ENCODE peak calls at places on chromosomes 2 and 18, in eight cellular contexts. E is SK-N-DZ; N is pancreas; T is NCI-H1436; S is psoas muscle; V is HCT116; A is cardiac muscle cell; G is activated CD8-positive, alpha-beta T cell treated with anti-CD3 and anti-CD28 coated beads, Interleukin-2, amount 10 ng/mL, durations not matched to agents 7 days and 5 days. L is an unnamed sample.

GRCh38 chr18:49013961-49014604 is 63.3 kb upstream of the SMAD7 start:
- DNase-seq in N (no peak), E (no peak), A (no peak), V (no peak), T (no peak), S (no peak), G (no peak), L (no peak)

GRCh38 chr2:112160591-112161250 is 22.5 kb downstream of the FBLN7 start:
- DNase-seq in T (no peak), V (no peak), S (no peak), A (no peak), E (no peak), N (no peak), G (no peak), L (no peak)

GRCh38 chr2:112048887-112049286 is 6.2 kb upstream of the TMEM87B start:
- DNase-seq in V (peak; percentile 59), N (no peak), E (peak; percentile 66), S (no peak), T (peak; percentile 14), A (peak; percentile 78), G (peak; percentile 45), L (peak; percentile 84)

GRCh38 chr18:23949863-23950262 is 64.7 kb upstream of the TTC39C start:
- DNase-seq in A (no peak), S (no peak), T (no peak), V (no peak), E (no peak), N (no peak), G (no peak), L (no peak)

GRCh38 chr2:96353032-96353561 is 17.5 kb downstream of the NCAPH start:
- DNase-seq in V (no peak), N (no peak), E (no peak), T (no peak), A (no peak), S (peak; percentile 73), G (no peak), L (no peak)

GRCh38 chr2:184030245-184030644 is 568.1 kb upstream of the ZNF804A start:
- DNase-seq in T (no peak), V (no peak), G (no peak), E (peak; percentile 17), A (no peak), N (no peak), S (no peak), L (no peak)

GRCh38 chr2:182554950-182555349 is 128.1 kb upstream of the PDE1A start:
- DNase-seq in T (no peak), N (no peak), A (no peak), V (no peak), E (peak; percentile 69), S (no peak), G (no peak), L (no peak)

GRCh38 chr2:145228506-145228905 is 708.6 kb upstream of the ZEB2 start:
- DNase-seq in V (no peak), E (peak; percentile 94), G (no peak), S (no peak), N (no peak), T (no peak), A (peak; percentile 13), L (no peak)

GRCh38 chr2:159124931-159125467 is 156.6 kb downstream of the TANC1 start:
- DNase-seq in S (no peak), V (no peak), E (peak; percentile 22), A (no peak), N (no peak), G (no peak), T (no peak), L (peak; percentile 74)

GRCh38 chr18:44914028-44914427 is 233.3 kb downstream of the SETBP1 start:
- DNase-seq in A (no peak), G (no peak), N (no peak), V (no peak), S (no peak), E (no peak), T (no peak), L (no peak)

GRCh38 chr2:112891333-112891950 is 19.5 kb upstream of the IL37 start:
- DNase-seq in E (no peak), T (no peak), G (no peak), A (no peak), S (no peak), N (no peak), V (peak; percentile 72), L (no peak)

GRCh38 chr2:86552889-86553288 is 10.4 kb downstream of the CHMP3 start:
- DNase-seq in E (no peak), G (peak; percentile 44), N (no peak), S (no peak), T (no peak), A (no peak), V (no peak), L (no peak)